ENCODE peak calls at places on chromosomes 16 and 17, in seven cellular contexts. Q is colonic mucosa, C is Peyer's patch, O is adrenal gland, M is uterus, I is BJ, D is HepG2. N is an unnamed sample. For H3K36me3, the result is how much of the 10 kb centered on the place peaks cover.

GRCh38 chr17:65328567-65328966 is 191.4 kb downstream of the RGS9 start:
- DNase-seq in Q (peak), M (no peak), I (no peak), D (no peak), C (no peak), O (no peak), N (no peak)

GRCh38 chr17:44112284-44113280 is 10.9 kb downstream of the HDAC5 start:
- DNase-seq in D (peak), M (no peak), Q (no peak), I (no peak), O (peak), C (no peak), N (no peak)

GRCh38 chr16:12704492-12705111 is 99.1 kb downstream of the CPPED1 start:
- DNase-seq in M (no peak), C (no peak), Q (no peak), I (no peak), O (no peak), D (no peak), N (no peak)

GRCh38 chr16:66224186-66224585 is 142.3 kb upstream of the CDH5 start:
- DNase-seq in O (no peak), M (no peak), I (no peak), C (no peak), Q (no peak), D (no peak), N (no peak)

GRCh38 chr17:28849281-28849680 is 5.5 kb upstream of the ERAL1 start:
- DNase-seq in I (no peak), D (no peak), M (no peak), O (no peak), Q (no peak), C (peak), N (no peak)

GRCh38 chr17:64747938-64748540 is 85.9 kb upstream of the SMURF2 start:
- DNase-seq in Q (no peak), D (no peak), I (peak), M (no peak), O (no peak), C (no peak), N (no peak)

GRCh38 chr17:2485970-2486369 is 25.7 kb downstream of the METTL16 start:
- DNase-seq in M (no peak), O (no peak), D (no peak), Q (no peak), I (no peak), C (no peak), N (no peak)

GRCh38 chr16:72427001-72427785 is 255.2 kb upstream of the PMFBP1 start:
- DNase-seq in D (no peak), Q (no peak), O (no peak), M (no peak), C (no peak), I (no peak), N (no peak)

GRCh38 chr17:20097362-20097761 is 88.2 kb downstream of the SPECC1 start:
- DNase-seq in M (no peak), O (no peak), I (no peak), Q (no peak), C (no peak), D (no peak), N (no peak)

GRCh38 chr16:3004781-3005284 is 7.9 kb upstream of the CLDN9 start:
- DNase-seq in D (peak), O (no peak), M (no peak), I (no peak), Q (peak), C (peak), N (no peak)

GRCh38 chr16:88455610-88456355 is 2.7 kb downstream of the ZFPM1 start:
- DNase-seq in M (no peak), D (peak), I (no peak), Q (peak), O (peak), C (peak), N (peak)

DNA sequence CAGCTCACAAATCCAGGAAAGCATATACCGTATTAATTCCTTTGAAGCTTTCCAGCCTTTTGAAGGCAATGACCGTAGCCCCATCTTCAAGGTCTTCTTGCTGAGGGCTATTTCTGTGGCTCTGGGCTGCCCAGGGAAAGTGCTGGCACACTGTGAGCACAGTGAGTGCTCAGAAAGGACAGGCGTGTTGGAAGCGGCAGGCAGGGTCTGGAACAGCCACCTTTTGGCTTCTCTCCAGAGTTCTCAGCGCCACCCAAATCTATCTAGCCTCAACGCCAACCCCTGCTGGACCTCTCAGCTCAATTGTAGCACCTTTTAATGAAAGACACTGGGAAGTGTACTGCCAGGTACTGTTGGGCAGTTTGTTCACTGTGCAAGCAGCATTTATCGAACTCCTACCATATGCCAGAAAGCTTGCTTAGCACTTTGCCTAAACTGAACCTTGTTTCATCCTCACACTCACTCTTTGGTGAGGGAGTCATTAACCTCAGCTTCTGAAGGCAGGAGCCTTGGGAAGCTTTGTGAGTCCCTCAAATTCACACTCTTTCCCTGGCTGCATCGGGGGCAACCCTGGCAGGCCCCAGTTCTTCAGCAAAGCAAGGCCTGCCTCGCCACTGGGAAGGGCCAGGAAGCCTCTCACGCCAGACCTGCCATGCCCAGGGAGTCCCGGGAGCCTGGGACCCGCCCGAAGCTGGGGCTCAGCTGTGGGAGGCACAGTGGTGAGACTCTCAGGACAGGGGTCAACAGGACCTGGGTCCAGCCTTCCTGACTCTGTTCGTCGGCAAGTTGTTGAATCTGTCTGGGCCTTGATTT is 13.5 kb upstream of the CIBAR2 start:
- DNase-seq in M (no peak), D (no peak), Q (no peak), I (no peak), O (no peak), C (no peak), N (no peak)
- H3K36me3 ChIP-seq in M (under half), D (under half), Q (under half), I (under half), O (under half), C (under half), N (under half)

DNA sequence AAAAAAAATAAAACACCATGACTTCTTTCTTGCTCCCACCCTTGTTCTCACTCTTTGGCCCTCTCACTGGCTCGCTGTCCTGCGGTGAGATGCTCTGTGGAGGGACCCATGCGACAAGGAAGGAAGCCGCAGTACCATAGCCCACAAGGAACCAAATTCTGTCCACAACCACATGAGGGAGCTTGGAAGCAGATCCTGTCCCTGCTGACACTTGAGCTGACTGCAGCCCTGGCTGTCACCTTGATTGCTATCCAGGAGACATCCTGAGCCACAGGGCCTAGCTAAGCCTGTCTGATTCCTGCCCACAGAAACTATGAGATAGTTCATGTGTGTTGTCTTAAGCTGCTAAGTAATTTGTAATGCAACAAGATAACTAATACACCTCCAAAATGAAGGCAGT is 4.8 kb upstream of the MT2A start:
- DNase-seq in O (peak), M (no peak), C (no peak), I (no peak), D (peak), Q (peak), N (no peak)
- TF ChIP-seq CTCF in O (peak), M (peak), C (peak), I (peak), D (peak), Q (no peak), N (peak)

GRCh38 chr17:13337171-13337570 is 264.6 kb downstream of the HS3ST3A1 start:
- DNase-seq in M (no peak), C (no peak), I (no peak), D (no peak), O (no peak), Q (no peak), N (no peak)
- H3K4me3 ChIP-seq in M (no peak), C (no peak), I (no peak), D (no peak), O (no peak), Q (no peak), N (no peak)

GRCh38 chr17:37532751-37533150 is 43.1 kb downstream of the DUSP14 start:
- DNase-seq in C (no peak), D (no peak), I (no peak), M (no peak), O (no peak), Q (no peak), N (no peak)
- H3K36me3 ChIP-seq in C (half or more), D (under half), I (under half), M (under half), O (under half), Q (under half), N (under half)

GRCh38 chr17:75262112-75262606 is 480 bp downstream of the MRPS7 start:
- DNase-seq in O (no peak), C (no peak), Q (peak), M (no peak), D (peak), I (no peak), N (no peak)

GRCh38 chr17:75261336-75262111 is at the start of the genes GGA3 and MRPS7:
- DNase-seq in Q (peak), M (peak), I (peak), D (peak), O (peak), C (peak), N (peak)

GRCh38 chr17:75263051-75263450 is 1.4 kb downstream of the MRPS7 start:
- DNase-seq in C (no peak), O (no peak), M (no peak), I (no peak), Q (no peak), D (no peak), N (no peak)

GRCh38 chr17:75265614-75266314 is 4.1 kb downstream of the MRPS7 start:
- DNase-seq in I (no peak), Q (no peak), O (no peak), M (no peak), C (no peak), D (no peak), N (no peak)

DNA sequence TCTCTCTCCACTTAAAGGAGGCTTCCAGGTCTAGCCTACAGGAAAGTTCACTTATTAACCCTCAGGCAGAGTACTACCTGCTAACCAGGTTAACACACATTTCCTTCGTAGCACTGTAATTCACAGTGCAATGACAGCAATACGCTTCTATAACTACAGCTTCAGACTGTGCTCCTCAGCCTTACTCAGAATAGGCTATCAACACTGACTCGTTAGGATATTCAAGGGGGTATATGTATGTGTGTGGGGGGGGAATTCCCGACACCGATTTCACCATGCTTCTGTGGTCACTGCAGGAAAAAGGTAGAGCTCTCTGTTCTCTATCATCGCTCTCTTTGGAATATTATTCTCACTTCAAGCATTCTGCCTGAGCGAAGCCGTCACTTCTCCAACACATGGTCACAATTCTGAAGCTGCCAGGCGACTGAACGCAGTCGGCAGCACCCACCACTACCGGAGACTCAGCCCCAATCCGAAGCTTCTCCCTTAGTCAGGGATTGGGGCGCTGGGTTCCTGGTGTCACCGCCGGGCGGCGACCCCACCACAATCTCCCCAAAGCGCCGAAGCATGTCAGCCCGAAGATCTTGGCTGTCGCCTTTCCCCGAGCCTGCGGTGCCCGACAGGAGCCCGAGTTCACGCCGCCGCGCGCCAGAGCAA is 599 bp downstream of the GGA3 start:
- DNase-seq in M (no peak), O (no peak), I (no peak), Q (no peak), C (no peak), D (no peak), N (no peak)
- TF ChIP-seq CTCF in M (no peak), O (no peak), I (peak), Q (no peak), C (peak), D (peak), N (peak)